ENCODE peak calls at places on chromosomes 16 and 17, in four cellular contexts. One of them, this sample, is unnamed.

GRCh38 chr17:83090424-83091256 is 11.2 kb downstream of the METRNL start:
- DNase-seq in GM04504: no peak
- DNase-seq in activated T-helper 1 cell treated with Interleukin-2 at 50 U/mL for 16 hours: no peak
- DNase-seq in Caki2: no peak
- DNase-seq in this sample: no peak

GRCh38 chr17:4796550-4796915 is 569 bp downstream of the PSMB6 start:
- DNase-seq in activated T-helper 1 cell treated with Interleukin-2 at 50 U/mL for 16 hours: no peak
- DNase-seq in Caki2: peak
- DNase-seq in GM04504: no peak
- DNase-seq in this sample: peak

GRCh38 chr17:56880133-56880532 is 33.7 kb downstream of the TRIM25 start:
- DNase-seq in activated T-helper 1 cell treated with Interleukin-2 at 50 U/mL for 16 hours: no peak
- DNase-seq in GM04504: no peak
- DNase-seq in Caki2: no peak
- DNase-seq in this sample: no peak

GRCh38 chr17:82534401-82534812 is 14.9 kb downstream of the FOXK2 start:
- DNase-seq in Caki2: no peak
- DNase-seq in activated T-helper 1 cell treated with Interleukin-2 at 50 U/mL for 16 hours: no peak
- DNase-seq in GM04504: no peak
- DNase-seq in this sample: no peak

GRCh38 chr17:61903251-61903650 is 24.5 kb downstream of the INTS2 start:
- DNase-seq in activated T-helper 1 cell treated with Interleukin-2 at 50 U/mL for 16 hours: no peak
- DNase-seq in GM04504: no peak
- DNase-seq in Caki2: no peak
- DNase-seq in this sample: no peak

GRCh38 chr17:45394001-45394912 is 38.4 kb downstream of the ARHGAP27 start:
- DNase-seq in Caki2: no peak
- DNase-seq in GM04504: no peak
- DNase-seq in activated T-helper 1 cell treated with Interleukin-2 at 50 U/mL for 16 hours: no peak
- DNase-seq in this sample: no peak

GRCh38 chr17:7213895-7214299 is 5.7 kb downstream of the DLG4 start:
- DNase-seq in GM04504: no peak
- DNase-seq in activated T-helper 1 cell treated with Interleukin-2 at 50 U/mL for 16 hours: peak
- DNase-seq in Caki2: no peak
- DNase-seq in this sample: peak

GRCh38 chr16:50204426-50205108 is 51.5 kb downstream of the TENT4B start:
- DNase-seq in Caki2: no peak
- DNase-seq in activated T-helper 1 cell treated with Interleukin-2 at 50 U/mL for 16 hours: no peak
- DNase-seq in GM04504: no peak
- DNase-seq in this sample: no peak

GRCh38 chr16:77290451-77291110 is 91.4 kb downstream of the SYCE1L start:
- DNase-seq in GM04504: peak
- DNase-seq in activated T-helper 1 cell treated with Interleukin-2 at 50 U/mL for 16 hours: no peak
- DNase-seq in Caki2: peak
- DNase-seq in this sample: peak

GRCh38 chr16:50304467-50305440 is 38.4 kb downstream of the ADCY7 start:
- DNase-seq in Caki2: no peak
- DNase-seq in GM04504: no peak
- DNase-seq in activated T-helper 1 cell treated with Interleukin-2 at 50 U/mL for 16 hours: no peak
- DNase-seq in this sample: no peak

GRCh38 chr17:41972571-41973411 is 6.2 kb downstream of the CNP start:
- DNase-seq in GM04504: no peak
- DNase-seq in Caki2: peak
- DNase-seq in activated T-helper 1 cell treated with Interleukin-2 at 50 U/mL for 16 hours: no peak
- DNase-seq in this sample: peak

GRCh38 chr16:24834459-24835335 is 11.1 kb upstream of the SLC5A11 start:
- DNase-seq in activated T-helper 1 cell treated with Interleukin-2 at 50 U/mL for 16 hours: no peak
- DNase-seq in GM04504: peak
- DNase-seq in Caki2: peak
- DNase-seq in this sample: peak

GRCh38 chr16:88856122-88856827 is 472 bp downstream of the GALNS start:
- DNase-seq in activated T-helper 1 cell treated with Interleukin-2 at 50 U/mL for 16 hours: no peak
- DNase-seq in Caki2: no peak
- DNase-seq in GM04504: no peak
- DNase-seq in this sample: no peak

GRCh38 chr17:30379303-30380105 is 777 bp downstream of the CPD start:
- DNase-seq in Caki2: no peak
- DNase-seq in activated T-helper 1 cell treated with Interleukin-2 at 50 U/mL for 16 hours: no peak
- DNase-seq in GM04504: no peak
- DNase-seq in this sample: no peak

GRCh38 chr16:57144027-57144426 is 41.8 kb downstream of the PSME3IP1 start:
- DNase-seq in Caki2: no peak
- DNase-seq in GM04504: no peak
- DNase-seq in activated T-helper 1 cell treated with Interleukin-2 at 50 U/mL for 16 hours: no peak
- DNase-seq in this sample: no peak

GRCh38 chr16:12613131-12613991 is 190.3 kb downstream of the CPPED1 start:
- DNase-seq in GM04504: peak
- DNase-seq in activated T-helper 1 cell treated with Interleukin-2 at 50 U/mL for 16 hours: no peak
- DNase-seq in Caki2: peak
- DNase-seq in this sample: peak

GRCh38 chr17:65678534-65678933 is 117.1 kb upstream of the AXIN2 start:
- DNase-seq in activated T-helper 1 cell treated with Interleukin-2 at 50 U/mL for 16 hours: no peak
- DNase-seq in GM04504: no peak
- DNase-seq in Caki2: no peak
- DNase-seq in this sample: no peak

GRCh38 chr17:31724026-31724425 is 135.0 kb downstream of the COPRS start:
- DNase-seq in activated T-helper 1 cell treated with Interleukin-2 at 50 U/mL for 16 hours: no peak
- DNase-seq in GM04504: no peak
- DNase-seq in Caki2: peak
- DNase-seq in this sample: no peak

GRCh38 chr17:10156579-10157488 is 41.6 kb downstream of the GAS7 start:
- DNase-seq in GM04504: no peak
- DNase-seq in Caki2: no peak
- DNase-seq in activated T-helper 1 cell treated with Interleukin-2 at 50 U/mL for 16 hours: no peak
- DNase-seq in this sample: no peak

GRCh38 chr17:77010667-77011066 is 130.1 kb upstream of the SEC14L1 start:
- DNase-seq in GM04504: no peak
- DNase-seq in activated T-helper 1 cell treated with Interleukin-2 at 50 U/mL for 16 hours: no peak
- DNase-seq in Caki2: no peak
- DNase-seq in this sample: no peak

GRCh38 chr17:35088647-35088910 is 25.1 kb upstream of the RFFL start:
- DNase-seq in GM04504: no peak
- DNase-seq in activated T-helper 1 cell treated with Interleukin-2 at 50 U/mL for 16 hours: no peak
- DNase-seq in Caki2: no peak
- DNase-seq in this sample: peak

GRCh38 chr17:81221842-81222619 is 734 bp downstream of the CEP131 start:
- DNase-seq in activated T-helper 1 cell treated with Interleukin-2 at 50 U/mL for 16 hours: no peak
- DNase-seq in Caki2: no peak
- DNase-seq in GM04504: no peak
- DNase-seq in this sample: no peak

GRCh38 chr17:35930211-35931065 is at the start of gene RDM1:
- DNase-seq in Caki2: peak
- DNase-seq in GM04504: no peak
- DNase-seq in activated T-helper 1 cell treated with Interleukin-2 at 50 U/mL for 16 hours: peak
- DNase-seq in this sample: peak

GRCh38 chr17:78577296-78577695 is at the start of gene DNAH17:
- DNase-seq in activated T-helper 1 cell treated with Interleukin-2 at 50 U/mL for 16 hours: no peak
- DNase-seq in GM04504: no peak
- DNase-seq in Caki2: no peak
- DNase-seq in this sample: no peak

GRCh38 chr17:78095035-78095434 is 33.5 kb downstream of the TMC6 start:
- DNase-seq in GM04504: no peak
- DNase-seq in activated T-helper 1 cell treated with Interleukin-2 at 50 U/mL for 16 hours: no peak
- DNase-seq in Caki2: no peak
- DNase-seq in this sample: no peak

GRCh38 chr16:57624044-57624688 is 4.3 kb upstream of the ADGRG1 start:
- DNase-seq in GM04504: no peak
- DNase-seq in Caki2: peak
- DNase-seq in activated T-helper 1 cell treated with Interleukin-2 at 50 U/mL for 16 hours: no peak
- DNase-seq in this sample: peak

GRCh38 chr16:81266680-81267095 is 28.2 kb downstream of the BCO1 start:
- DNase-seq in Caki2: peak
- DNase-seq in activated T-helper 1 cell treated with Interleukin-2 at 50 U/mL for 16 hours: no peak
- DNase-seq in GM04504: no peak
- DNase-seq in this sample: no peak

GRCh38 chr16:149024-149675 is 3.3 kb upstream of the HBZ start:
- DNase-seq in Caki2: peak
- DNase-seq in GM04504: no peak
- DNase-seq in activated T-helper 1 cell treated with Interleukin-2 at 50 U/mL for 16 hours: no peak
- DNase-seq in this sample: no peak

GRCh38 chr16:17476414-17477259 is 5.9 kb upstream of the XYLT1 start:
- DNase-seq in Caki2: peak
- DNase-seq in activated T-helper 1 cell treated with Interleukin-2 at 50 U/mL for 16 hours: peak
- DNase-seq in GM04504: no peak
- DNase-seq in this sample: peak

GRCh38 chr17:38911081-38911730 is 14.2 kb upstream of the LASP1NB start:
- DNase-seq in Caki2: no peak
- DNase-seq in GM04504: no peak
- DNase-seq in activated T-helper 1 cell treated with Interleukin-2 at 50 U/mL for 16 hours: no peak
- DNase-seq in this sample: no peak

GRCh38 chr17:79670537-79671386 is 59.9 kb upstream of the RBFOX3 start:
- DNase-seq in Caki2: no peak
- DNase-seq in GM04504: no peak
- DNase-seq in activated T-helper 1 cell treated with Interleukin-2 at 50 U/mL for 16 hours: no peak
- DNase-seq in this sample: no peak

GRCh38 chr17:27657620-27658019 is 26.6 kb downstream of the LGALS9 start:
- DNase-seq in GM04504: no peak
- DNase-seq in activated T-helper 1 cell treated with Interleukin-2 at 50 U/mL for 16 hours: no peak
- DNase-seq in Caki2: peak
- DNase-seq in this sample: no peak

GRCh38 chr16:59702531-59702930 is 968.4 kb upstream of the GOT2 start:
- DNase-seq in activated T-helper 1 cell treated with Interleukin-2 at 50 U/mL for 16 hours: no peak
- DNase-seq in Caki2: no peak
- DNase-seq in GM04504: no peak
- DNase-seq in this sample: no peak

GRCh38 chr17:55820675-55821074 is 69.8 kb downstream of the PCTP start:
- DNase-seq in GM04504: no peak
- DNase-seq in activated T-helper 1 cell treated with Interleukin-2 at 50 U/mL for 16 hours: no peak
- DNase-seq in Caki2: no peak
- DNase-seq in this sample: no peak

GRCh38 chr17:76280650-76281049 is 15.5 kb downstream of the UBALD2 start:
- DNase-seq in Caki2: no peak
- DNase-seq in GM04504: no peak
- DNase-seq in activated T-helper 1 cell treated with Interleukin-2 at 50 U/mL for 16 hours: no peak
- DNase-seq in this sample: no peak